ENCODE peak calls at places on chromosomes 4 and X, in six cellular contexts. J is testis; D is WTC11; P is activated CD4-positive, CD25-positive, alpha-beta regulatory T cell treated with anti-CD3 and anti-CD28 coated beads, Interleukin-2, amount 50 U/mL, for 72 hours; L is body of pancreas; E is activated naive CD8-positive, alpha-beta T cell treated with anti-CD3 and anti-CD28 coated beads, Interleukin-2, amount 50 U/mL, for 24 hours. G is an unnamed sample.

GRCh38 chr4:105306158-105306781 is 159.6 kb downstream of the TET2 start:
- DNase-seq in J (no peak), D (no peak), P (peak; percentile 40), L (no peak), E (peak; percentile 59), G (no peak)

GRCh38 chrX:119758682-119759332 is 419 bp downstream of the SOWAHD start:
- DNase-seq in J (no peak), D (peak; percentile 54), P (peak; percentile 43), L (peak; percentile 40), E (peak; percentile 26), G (peak; percentile 36)

GRCh38 chrX:123797543-123798447 is 62.1 kb upstream of the XIAP start:
- DNase-seq in J (no peak), D (no peak), P (no peak), L (no peak), E (no peak), G (no peak)

GRCh38 chrX:18994713-18995112 is 10.8 kb upstream of the PHKA2 start:
- DNase-seq in J (no peak), D (no peak), P (no peak), L (no peak), E (no peak), G (no peak)

GRCh38 chr4:32706893-32707292 is 1986.7 kb downstream of the PCDH7 start:
- DNase-seq in J (no peak), D (no peak), P (no peak), L (no peak), E (no peak), G (no peak)

GRCh38 chr4:172578712-172579111 is 589.9 kb upstream of the GALNT7 start:
- DNase-seq in J (no peak), D (no peak), P (no peak), L (no peak), E (no peak), G (no peak)

GRCh38 chrX:10769696-10770619 is 149.6 kb upstream of the MID1 start:
- DNase-seq in J (no peak), D (no peak), P (no peak), L (no peak), E (no peak), G (peak; percentile 21)

GRCh38 chrX:116317409-116317808 is 119.0 kb upstream of the SLC6A14 start:
- DNase-seq in J (peak; percentile 13), D (no peak), P (no peak), L (peak; percentile 21), E (no peak), G (peak; percentile 1)

GRCh38 chr4:118033148-118034060 is 882 bp upstream of the NDST3 start:
- DNase-seq in J (peak; percentile 74), D (peak; percentile 76), P (no peak), L (peak; percentile 66), E (no peak), G (peak; percentile 86)

GRCh38 chr4:2935762-2936743 is 27.2 kb downstream of the NOP14 start:
- DNase-seq in J (peak; percentile 11), D (no peak), P (peak; percentile 73), L (no peak), E (peak; percentile 78), G (no peak)

GRCh38 chrX:22950278-22951266 is 49.2 kb upstream of the DDX53 start:
- DNase-seq in J (peak; percentile 41), D (no peak), P (no peak), L (peak; percentile 44), E (no peak), G (no peak)

GRCh38 chr4:2483237-2483636 is 14.3 kb downstream of the RNF4 start:
- DNase-seq in J (no peak), D (no peak), P (no peak), L (no peak), E (no peak), G (no peak)